ENCODE peak calls at places on chromosomes 4 and X, in four cellular contexts. E is HepG2, S is K562, V is GM12878. A is an unnamed sample.

GRCh38 chrX:45517090-45517973 is 316.7 kb upstream of the DIPK2B start:
- DNase-seq in E (peak), V (no peak), S (no peak), A (peak)

GRCh38 chr4:42398448-42399355 is 1.4 kb downstream of the SHISA3 start:
- DNase-seq in E (no peak), V (no peak), S (no peak), A (no peak)

GRCh38 chrX:2701600-2701999 is 10.5 kb downstream of the CD99 start:
- DNase-seq in S (no peak), V (peak), E (no peak), A (no peak)

GRCh38 chr4:65552071-65552470 is 118.2 kb downstream of the EPHA5 start:
- DNase-seq in S (no peak), E (no peak), V (no peak), A (no peak)

GRCh38 chr4:158996669-158997074 is 106.2 kb upstream of the RAPGEF2 start:
- DNase-seq in S (no peak), E (no peak), V (no peak), A (peak)

GRCh38 chrX:96591418-96591817 is 93.2 kb upstream of the DIAPH2 start:
- DNase-seq in S (no peak), E (no peak), V (no peak), A (no peak)

GRCh38 chr4:96916731-96917130 is 1076.8 kb downstream of the PDHA2 start:
- DNase-seq in V (no peak), S (no peak), E (no peak), A (no peak)

GRCh38 chr4:118033148-118034060 is 882 bp upstream of the NDST3 start:
- DNase-seq in S (no peak), E (no peak), V (no peak), A (peak)

GRCh38 chr4:88791274-88791673 is 93.6 kb upstream of the NAP1L5 start:
- DNase-seq in V (no peak), S (peak), E (peak), A (peak)

GRCh38 chr4:10183462-10183861 is 66.9 kb upstream of the WDR1 start:
- DNase-seq in S (no peak), V (no peak), E (no peak), A (no peak)

GRCh38 chr4:37726666-37727065 is 40.5 kb upstream of the RELL1 start:
- DNase-seq in S (no peak), E (no peak), V (no peak), A (no peak)

GRCh38 chr4:39036172-39036571 is 4.0 kb upstream of the TMEM156 start:
- DNase-seq in S (no peak), E (peak), V (no peak), A (no peak)

GRCh38 chrX:133412665-133413064 is 2.6 kb downstream of the GPC4 start:
- DNase-seq in V (no peak), E (no peak), S (no peak), A (no peak)

GRCh38 chr4:138367942-138368341 is 125.8 kb upstream of the SLC7A11 start:
- DNase-seq in S (no peak), V (no peak), E (peak), A (no peak)

GRCh38 chr4:175961604-175962003 is 104.0 kb upstream of the WDR17 start:
- DNase-seq in E (no peak), S (no peak), V (peak), A (no peak)

GRCh38 chr4:41976775-41977516 is 4.6 kb upstream of the DCAF4L1 start:
- DNase-seq in S (no peak), E (no peak), V (no peak), A (no peak)

GRCh38 chr4:24770111-24770584 is 25.2 kb upstream of the SOD3 start:
- DNase-seq in V (peak), S (no peak), E (no peak), A (peak)

GRCh38 chrX:45710081-45710801 is 509.6 kb upstream of the DIPK2B start:
- DNase-seq in V (peak), E (no peak), S (no peak), A (peak)

GRCh38 chrX:16712825-16713155 is 321 bp upstream of the CTPS2 start:
- DNase-seq in S (no peak), E (no peak), V (no peak), A (no peak)

GRCh38 chr4:183563874-183564273 is 59.0 kb downstream of the ING2 start:
- DNase-seq in S (no peak), E (no peak), V (no peak), A (no peak)

GRCh38 chr4:31051565-31051964 is 331.4 kb downstream of the PCDH7 start:
- DNase-seq in S (no peak), V (no peak), E (no peak), A (no peak)

DNA sequence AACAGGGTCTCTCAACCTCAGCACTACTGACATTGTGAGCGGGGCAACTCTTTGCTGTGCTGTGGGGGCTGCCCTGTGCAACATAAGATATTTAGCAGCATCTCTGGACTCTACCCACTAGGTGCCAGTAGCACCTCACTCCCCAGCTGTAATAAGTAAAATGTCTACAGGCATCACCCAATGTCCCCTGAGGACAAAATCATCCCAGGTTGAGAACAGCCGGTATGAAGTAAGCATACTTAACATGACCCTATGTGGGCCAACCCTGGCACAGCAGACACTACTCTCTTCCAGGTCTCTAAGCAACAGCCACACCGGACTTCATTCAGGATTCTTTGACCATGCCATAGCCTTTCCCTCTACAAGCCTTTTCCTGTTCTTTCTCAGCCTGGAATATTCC is 10.5 kb upstream of the MGST2 start:
- DNase-seq in V (no peak), S (peak), E (peak), A (no peak)
- TF ChIP-seq ATF3 in V (no peak), S (no peak), E (no peak), A (no peak)

DNA sequence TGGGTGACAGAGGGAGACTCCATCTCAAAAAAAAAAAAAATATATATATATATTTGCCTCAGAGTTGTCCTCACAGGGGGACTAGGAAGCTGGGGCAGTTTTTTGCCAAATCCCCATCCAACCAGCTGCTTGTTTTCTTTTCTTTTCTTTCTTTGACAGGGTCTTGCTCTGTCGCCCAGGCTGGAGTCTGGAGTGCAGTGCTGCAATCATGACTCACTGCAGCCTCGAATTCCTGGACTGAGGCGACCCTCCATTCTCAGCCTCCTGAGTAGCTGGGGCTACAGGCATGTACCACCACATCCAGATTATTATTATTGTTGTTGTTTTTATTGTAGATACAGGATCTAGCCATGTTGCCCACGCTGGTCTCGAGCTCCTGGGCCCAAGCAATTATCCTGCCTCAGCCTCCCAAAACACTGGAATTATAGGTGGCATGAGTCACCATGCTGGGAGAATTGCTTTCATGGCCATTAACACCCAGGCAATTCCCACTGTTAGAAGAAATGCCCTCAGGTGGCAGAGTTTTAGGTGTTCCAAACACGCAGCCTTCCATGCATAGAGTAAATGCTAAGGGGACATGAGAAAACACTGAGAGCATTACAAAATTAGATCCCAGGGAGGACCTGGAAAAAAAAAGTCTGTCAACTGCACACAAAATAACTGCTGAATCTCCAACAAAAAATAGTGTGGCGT is 98.0 kb downstream of the ARHGAP6 start:
- DNase-seq in V (no peak), E (no peak), S (no peak), A (no peak)
- TF ChIP-seq ZBTB33 in V (no peak), E (no peak), S (no peak), A (no peak)

GRCh38 chr4:185222598-185222997 is 13.2 kb downstream of the SNX25 start:
- DNase-seq in E (no peak), S (no peak), V (no peak), A (no peak)
- TF ChIP-seq ATF3 in E (no peak), S (no peak), V (no peak), A (no peak)

GRCh38 chr4:20577702-20578101 is 122.6 kb upstream of the PACRGL start:
- DNase-seq in V (no peak), S (no peak), E (no peak), A (no peak)

GRCh38 chr4:20572976-20573375 is 127.3 kb upstream of the PACRGL start:
- DNase-seq in S (no peak), V (no peak), E (no peak), A (no peak)
- TF ChIP-seq ZBTB33 in S (no peak), V (no peak), E (no peak), A (no peak)

DNA sequence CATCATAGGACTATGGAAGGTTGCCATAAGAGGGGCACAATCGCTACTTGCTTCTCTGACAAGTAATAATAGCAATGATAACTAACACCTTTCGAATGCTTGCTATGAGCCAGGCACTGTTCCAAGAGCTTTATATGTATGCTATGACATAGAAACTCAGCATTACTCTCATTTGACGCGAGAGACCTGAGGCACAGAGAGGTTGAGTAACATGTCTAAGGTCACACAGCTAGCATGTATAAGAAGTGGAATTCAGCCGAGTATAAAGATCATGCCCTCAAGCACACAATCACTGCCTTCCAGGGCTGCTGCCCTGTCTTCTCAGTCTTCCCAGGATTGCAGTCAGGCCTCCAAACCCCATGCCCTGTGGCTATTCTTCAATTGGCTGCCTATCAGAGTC is 19.5 kb downstream of the PJA1 start:
- DNase-seq in S (no peak), E (no peak), V (no peak), A (no peak)
- TF ChIP-seq ATF3 in S (no peak), E (no peak), V (no peak), A (no peak)

A was measured in HCT116.